ENCODE peak calls at places on chromosomes 11 and 22, in six cellular contexts. T is A549, Y is WTC11, F is HepG2, J is H1, X is K562. D is an unnamed sample.

GRCh38 chr11:94128171-94128745 is 383 bp upstream of the PANX1 start:
- DNase-seq in T (no peak), Y (peak; percentile 46), F (no peak), J (no peak), X (no peak), D (no peak)

GRCh38 chr11:77038029-77038824 is 4.0 kb downstream of the B3GNT6 start:
- DNase-seq in T (no peak), Y (no peak), F (no peak), J (no peak), X (no peak), D (no peak)

GRCh38 chr22:47148956-47149748 is 386.7 kb downstream of the TBC1D22A start:
- DNase-seq in T (no peak), Y (no peak), F (no peak), J (no peak), X (no peak), D (no peak)

GRCh38 chr11:134230339-134230738 is 5.9 kb downstream of the VPS26B start:
- DNase-seq in T (no peak), Y (no peak), F (no peak), J (no peak), X (no peak), D (no peak)

GRCh38 chr11:118200901-118201680 is 23.7 kb downstream of the JAML start:
- DNase-seq in T (no peak), Y (no peak), F (no peak), J (no peak), X (no peak), D (no peak)

GRCh38 chr11:40149721-40150120 is 1309.7 kb downstream of the LRRC4C start:
- DNase-seq in T (no peak), Y (no peak), F (no peak), J (no peak), X (no peak), D (no peak)

GRCh38 chr11:77147668-77148321 is 19.7 kb downstream of the MYO7A start:
- DNase-seq in T (no peak), Y (peak; percentile 66), F (no peak), J (peak; percentile 29), X (peak; percentile 93), D (no peak)

GRCh38 chr11:63918576-63919171 is 1.7 kb upstream of the RCOR2 start:
- DNase-seq in T (no peak), Y (peak; percentile 44), F (no peak), J (no peak), X (no peak), D (no peak)

GRCh38 chr11:75762885-75763284 is 5.7 kb upstream of the DGAT2 start:
- DNase-seq in T (peak; percentile 22), Y (no peak), F (peak; percentile 88), J (no peak), X (no peak), D (no peak)

GRCh38 chr11:105923252-105923651 is 98.8 kb downstream of the MSANTD4 start:
- DNase-seq in T (no peak), Y (no peak), F (no peak), J (no peak), X (no peak), D (no peak)

GRCh38 chr11:68843703-68844312 is 2.1 kb upstream of the CPT1A start:
- DNase-seq in T (peak; percentile 51), Y (peak; percentile 80), F (peak; percentile 67), J (peak; percentile 67), X (no peak), D (no peak)

GRCh38 chr11:41461057-41461681 is 1.7 kb upstream of the LRRC4C start:
- DNase-seq in T (peak; percentile 11), Y (no peak), F (peak; percentile 5), J (no peak), X (peak; percentile 8), D (peak; percentile 16)

GRCh38 chr11:96328395-96329010 is 14.5 kb downstream of the MAML2 start:
- DNase-seq in T (no peak), Y (no peak), F (no peak), J (no peak), X (peak; percentile 50), D (no peak)

GRCh38 chr11:19868281-19868821 is 155.7 kb downstream of the NAV2 start:
- DNase-seq in T (no peak), Y (no peak), F (no peak), J (no peak), X (no peak), D (peak; percentile 38)

GRCh38 chr11:57428643-57429042 is 1.7 kb upstream of the SLC43A3 start:
- DNase-seq in T (no peak), Y (no peak), F (no peak), J (no peak), X (no peak), D (no peak)

GRCh38 chr11:14454861-14455632 is 44.6 kb downstream of the COPB1 start:
- DNase-seq in T (peak; percentile 37), Y (no peak), F (peak; percentile 9), J (no peak), X (peak; percentile 17), D (peak; percentile 68)

GRCh38 chr11:76086713-76087635 is 119.3 kb downstream of the WNT11 start:
- DNase-seq in T (no peak), Y (no peak), F (no peak), J (no peak), X (no peak), D (no peak)

GRCh38 chr22:17103351-17103750 is 17.8 kb downstream of the TMEM121B start:
- DNase-seq in T (no peak), Y (no peak), F (no peak), J (no peak), X (no peak), D (no peak)

GRCh38 chr11:130603585-130603906 is 155.1 kb downstream of the ADAMTS15 start:
- DNase-seq in T (no peak), Y (no peak), F (no peak), J (no peak), X (no peak), D (no peak)

GRCh38 chr11:96200243-96200642 is 142.8 kb downstream of the MAML2 start:
- DNase-seq in T (peak; percentile 19), Y (no peak), F (no peak), J (no peak), X (no peak), D (peak; percentile 11)

GRCh38 chr11:8036002-8036802 is 44.8 kb upstream of the TUB start:
- DNase-seq in T (no peak), Y (no peak), F (no peak), J (no peak), X (no peak), D (no peak)

GRCh38 chr22:48745842-48746788 is 1081.6 kb downstream of the BRD1 start:
- DNase-seq in T (no peak), Y (peak; percentile 11), F (no peak), J (no peak), X (no peak), D (no peak)

GRCh38 chr11:117538731-117539130 is 211.1 kb downstream of the CEP164 start:
- DNase-seq in T (no peak), Y (no peak), F (no peak), J (no peak), X (no peak), D (no peak)

GRCh38 chr11:2122222-2122906 is 16.8 kb downstream of the IGF2 start:
- DNase-seq in T (no peak), Y (no peak), F (peak; percentile 31), J (no peak), X (no peak), D (peak; percentile 35)
- TF ChIP-seq JUN in T (no peak), Y (no peak), F (no peak), J (no peak), X (no peak), D (no peak)

GRCh38 chr22:38513063-38513462 is 7.0 kb upstream of the DDX17 start:
- DNase-seq in T (no peak), Y (peak; percentile 63), F (peak; percentile 42), J (no peak), X (peak; percentile 31), D (no peak)
- TF ChIP-seq JUN in T (no peak), Y (no peak), F (no peak), J (no peak), X (no peak), D (no peak)

DNA sequence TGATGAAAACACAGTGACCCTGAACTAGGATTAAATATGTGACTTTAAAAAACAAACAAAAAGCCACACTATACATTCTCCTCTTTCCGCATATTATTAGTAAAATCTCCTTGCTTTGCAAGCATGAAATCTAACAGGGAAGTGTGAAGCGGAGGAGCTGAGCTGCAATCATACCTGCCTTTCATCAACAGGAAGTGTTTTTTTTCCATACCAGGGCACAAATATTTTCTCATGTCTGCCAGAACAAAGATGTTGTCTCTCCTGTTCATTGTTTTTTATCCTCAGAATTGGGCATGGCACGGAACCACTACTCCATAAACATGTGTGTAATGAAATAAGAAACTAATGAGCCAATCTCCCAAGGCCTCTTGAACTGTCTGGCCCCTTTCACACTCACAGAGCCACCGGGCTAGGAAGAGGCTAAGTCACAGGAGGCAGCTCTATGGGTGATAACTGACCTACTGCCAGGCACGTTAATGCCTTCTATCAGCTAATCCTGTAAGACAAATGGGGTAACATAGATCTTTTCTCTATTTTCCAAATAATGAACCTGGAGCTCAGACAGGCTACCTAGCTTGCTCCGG is 124.5 kb downstream of the ETS1 start:
- DNase-seq in T (no peak), Y (no peak), F (no peak), J (no peak), X (no peak), D (no peak)
- TF ChIP-seq JUN in T (no peak), Y (no peak), F (no peak), J (no peak), X (no peak), D (no peak)

GRCh38 chr11:35076201-35077100 is 62.5 kb upstream of the CD44 start:
- DNase-seq in T (no peak), Y (no peak), F (no peak), J (no peak), X (no peak), D (no peak)

GRCh38 chr11:35073691-35074382 is 65.1 kb upstream of the CD44 start:
- DNase-seq in T (no peak), Y (no peak), F (no peak), J (no peak), X (no peak), D (no peak)

GRCh38 chr11:35082322-35083180 is 56.4 kb upstream of the CD44 start:
- DNase-seq in T (peak; percentile 81), Y (peak; percentile 56), F (no peak), J (no peak), X (peak; percentile 85), D (no peak)

GRCh38 chr11:35079581-35079980 is 59.4 kb upstream of the CD44 start:
- DNase-seq in T (no peak), Y (no peak), F (no peak), J (no peak), X (no peak), D (no peak)

DNA sequence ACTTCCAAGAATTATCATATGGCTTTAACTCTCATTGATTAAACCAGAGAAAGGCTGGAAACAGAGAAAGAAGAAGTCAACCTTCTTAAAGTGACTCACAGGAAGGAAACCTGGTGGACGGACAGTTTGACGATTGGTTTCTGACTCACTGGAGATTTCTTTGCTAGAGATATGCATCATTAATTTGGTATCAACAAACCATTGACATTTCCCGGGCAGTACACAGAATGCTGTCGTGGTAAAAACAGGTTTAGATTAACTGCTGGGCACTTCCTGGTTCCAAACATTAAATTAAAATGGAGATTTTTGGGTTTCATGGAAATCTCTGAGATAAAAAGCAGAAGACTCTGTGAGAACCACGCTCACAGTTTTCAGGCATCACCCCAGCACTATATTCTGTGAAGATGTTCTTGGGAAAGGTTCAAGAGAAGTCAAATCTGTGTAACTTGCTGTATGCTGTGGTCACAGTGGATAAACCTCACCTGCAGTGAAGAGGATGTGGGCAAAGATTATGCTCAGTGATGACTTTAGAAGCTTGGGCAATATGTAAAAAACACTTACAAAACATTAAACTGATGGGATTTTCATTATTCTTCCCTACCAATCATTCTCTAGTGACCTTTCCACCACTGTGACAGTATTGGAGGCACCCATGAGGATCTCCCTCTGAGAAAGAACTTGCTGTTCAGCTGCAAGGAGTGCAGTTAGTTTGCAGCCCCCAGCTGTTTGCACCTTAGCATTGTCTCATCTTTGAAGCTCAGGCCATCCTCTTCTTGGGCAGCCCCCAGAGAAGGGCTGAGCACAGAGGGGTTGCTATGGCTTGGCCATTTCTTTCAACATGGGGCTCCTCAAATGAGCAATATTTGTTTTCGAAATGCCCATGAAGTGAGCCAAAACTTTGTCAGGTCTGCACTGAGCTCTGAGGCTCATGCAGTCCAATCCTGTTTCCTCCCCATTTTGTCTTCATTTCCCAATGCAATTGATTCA is 61.0 kb upstream of the CD44 start:
- DNase-seq in T (peak; percentile 60), Y (no peak), F (no peak), J (no peak), X (no peak), D (peak; percentile 76)
- TF ChIP-seq JUN in T (no peak), Y (no peak), F (no peak), J (no peak), X (no peak), D (peak; percentile 80)